ENCODE peak calls at places on chromosomes 11 and 22, in five cellular contexts. One of them, this sample, is unnamed.

GRCh38 chr11:11553595-11553994 is 68.2 kb downstream of the GALNT18 start:
- DNase-seq in caudate nucleus: no peak
- DNase-seq in C1 segment of cervical spinal cord: no peak
- DNase-seq in stimulated activated CD4-positive, alpha-beta T cell treated with anti-CD3 and anti-CD28 coated beads, Interleukin-2, amount 100 ng/mL, for 48 hours: no peak
- DNase-seq in EL: no peak
- DNase-seq in this sample: no peak

GRCh38 chr22:50276143-50276542 is 6.0 kb upstream of the MAPK11 start:
- DNase-seq in EL: no peak
- DNase-seq in stimulated activated CD4-positive, alpha-beta T cell treated with anti-CD3 and anti-CD28 coated beads, Interleukin-2, amount 100 ng/mL, for 48 hours: peak
- DNase-seq in caudate nucleus: peak
- DNase-seq in C1 segment of cervical spinal cord: peak
- DNase-seq in this sample: peak

GRCh38 chr11:76208829-76209670 is 2.7 kb upstream of the WNT11 start:
- DNase-seq in C1 segment of cervical spinal cord: peak
- DNase-seq in EL: peak
- DNase-seq in caudate nucleus: no peak
- DNase-seq in stimulated activated CD4-positive, alpha-beta T cell treated with anti-CD3 and anti-CD28 coated beads, Interleukin-2, amount 100 ng/mL, for 48 hours: peak
- DNase-seq in this sample: peak

GRCh38 chr11:113440816-113441215 is 34.4 kb downstream of the DRD2 start:
- DNase-seq in stimulated activated CD4-positive, alpha-beta T cell treated with anti-CD3 and anti-CD28 coated beads, Interleukin-2, amount 100 ng/mL, for 48 hours: no peak
- DNase-seq in C1 segment of cervical spinal cord: no peak
- DNase-seq in EL: no peak
- DNase-seq in caudate nucleus: no peak
- DNase-seq in this sample: no peak

GRCh38 chr11:96781082-96781481 is 391.3 kb downstream of the JRKL start:
- DNase-seq in EL: no peak
- DNase-seq in caudate nucleus: no peak
- DNase-seq in C1 segment of cervical spinal cord: no peak
- DNase-seq in stimulated activated CD4-positive, alpha-beta T cell treated with anti-CD3 and anti-CD28 coated beads, Interleukin-2, amount 100 ng/mL, for 48 hours: no peak
- DNase-seq in this sample: no peak

GRCh38 chr11:117691206-117691490 is 105.9 kb downstream of the DSCAML1 start:
- DNase-seq in EL: no peak
- DNase-seq in caudate nucleus: no peak
- DNase-seq in C1 segment of cervical spinal cord: no peak
- DNase-seq in stimulated activated CD4-positive, alpha-beta T cell treated with anti-CD3 and anti-CD28 coated beads, Interleukin-2, amount 100 ng/mL, for 48 hours: no peak
- DNase-seq in this sample: no peak

GRCh38 chr11:83389975-83390374 is 103.8 kb upstream of the CCDC90B start:
- DNase-seq in caudate nucleus: no peak
- DNase-seq in C1 segment of cervical spinal cord: no peak
- DNase-seq in EL: no peak
- DNase-seq in stimulated activated CD4-positive, alpha-beta T cell treated with anti-CD3 and anti-CD28 coated beads, Interleukin-2, amount 100 ng/mL, for 48 hours: no peak
- DNase-seq in this sample: no peak

GRCh38 chr11:35681181-35681767 is 18.7 kb downstream of the TRIM44 start:
- DNase-seq in stimulated activated CD4-positive, alpha-beta T cell treated with anti-CD3 and anti-CD28 coated beads, Interleukin-2, amount 100 ng/mL, for 48 hours: no peak
- DNase-seq in C1 segment of cervical spinal cord: no peak
- DNase-seq in caudate nucleus: no peak
- DNase-seq in EL: no peak
- DNase-seq in this sample: peak

GRCh38 chr11:65417221-65417701 is 5.3 kb upstream of the NEAT1 start:
- DNase-seq in EL: no peak
- DNase-seq in C1 segment of cervical spinal cord: no peak
- DNase-seq in stimulated activated CD4-positive, alpha-beta T cell treated with anti-CD3 and anti-CD28 coated beads, Interleukin-2, amount 100 ng/mL, for 48 hours: peak
- DNase-seq in caudate nucleus: no peak
- DNase-seq in this sample: no peak

GRCh38 chr22:40183029-40183581 is 5.4 kb downstream of the TNRC6B start:
- DNase-seq in C1 segment of cervical spinal cord: no peak
- DNase-seq in caudate nucleus: no peak
- DNase-seq in stimulated activated CD4-positive, alpha-beta T cell treated with anti-CD3 and anti-CD28 coated beads, Interleukin-2, amount 100 ng/mL, for 48 hours: no peak
- DNase-seq in EL: peak
- DNase-seq in this sample: peak

GRCh38 chr11:31804439-31805036 is 6.6 kb downstream of the PAX6 start:
- DNase-seq in EL: no peak
- DNase-seq in stimulated activated CD4-positive, alpha-beta T cell treated with anti-CD3 and anti-CD28 coated beads, Interleukin-2, amount 100 ng/mL, for 48 hours: no peak
- DNase-seq in C1 segment of cervical spinal cord: no peak
- DNase-seq in caudate nucleus: no peak
- DNase-seq in this sample: no peak

GRCh38 chr11:74283580-74284180 is 27.8 kb downstream of the P4HA3 start:
- DNase-seq in caudate nucleus: no peak
- DNase-seq in C1 segment of cervical spinal cord: no peak
- DNase-seq in stimulated activated CD4-positive, alpha-beta T cell treated with anti-CD3 and anti-CD28 coated beads, Interleukin-2, amount 100 ng/mL, for 48 hours: no peak
- DNase-seq in EL: no peak
- DNase-seq in this sample: no peak

GRCh38 chr11:129911298-129911697 is 15.9 kb upstream of the NFRKB start:
- DNase-seq in stimulated activated CD4-positive, alpha-beta T cell treated with anti-CD3 and anti-CD28 coated beads, Interleukin-2, amount 100 ng/mL, for 48 hours: no peak
- DNase-seq in C1 segment of cervical spinal cord: no peak
- DNase-seq in caudate nucleus: no peak
- DNase-seq in EL: peak
- DNase-seq in this sample: no peak

GRCh38 chr11:69350040-69350439 is 56.1 kb downstream of the MYEOV start:
- DNase-seq in EL: no peak
- DNase-seq in stimulated activated CD4-positive, alpha-beta T cell treated with anti-CD3 and anti-CD28 coated beads, Interleukin-2, amount 100 ng/mL, for 48 hours: no peak
- DNase-seq in caudate nucleus: no peak
- DNase-seq in C1 segment of cervical spinal cord: no peak
- DNase-seq in this sample: no peak

GRCh38 chr11:75563978-75564552 is 2.0 kb downstream of the SERPINH1 start:
- DNase-seq in stimulated activated CD4-positive, alpha-beta T cell treated with anti-CD3 and anti-CD28 coated beads, Interleukin-2, amount 100 ng/mL, for 48 hours: no peak
- DNase-seq in EL: peak
- DNase-seq in caudate nucleus: no peak
- DNase-seq in C1 segment of cervical spinal cord: no peak
- DNase-seq in this sample: peak

GRCh38 chr22:46557736-46558480 is 20.5 kb upstream of the CELSR1 start:
- DNase-seq in C1 segment of cervical spinal cord: no peak
- DNase-seq in EL: no peak
- DNase-seq in caudate nucleus: no peak
- DNase-seq in stimulated activated CD4-positive, alpha-beta T cell treated with anti-CD3 and anti-CD28 coated beads, Interleukin-2, amount 100 ng/mL, for 48 hours: no peak
- DNase-seq in this sample: no peak

GRCh38 chr11:14538926-14539554 is 18.9 kb upstream of the PSMA1 start:
- DNase-seq in EL: no peak
- DNase-seq in caudate nucleus: no peak
- DNase-seq in stimulated activated CD4-positive, alpha-beta T cell treated with anti-CD3 and anti-CD28 coated beads, Interleukin-2, amount 100 ng/mL, for 48 hours: no peak
- DNase-seq in C1 segment of cervical spinal cord: no peak
- DNase-seq in this sample: no peak

GRCh38 chr11:117284053-117284452 is 7.1 kb upstream of the BACE1-AS start:
- DNase-seq in stimulated activated CD4-positive, alpha-beta T cell treated with anti-CD3 and anti-CD28 coated beads, Interleukin-2, amount 100 ng/mL, for 48 hours: no peak
- DNase-seq in EL: no peak
- DNase-seq in C1 segment of cervical spinal cord: no peak
- DNase-seq in caudate nucleus: no peak
- DNase-seq in this sample: no peak

GRCh38 chr11:6333112-6333511 is 12.8 kb upstream of the CAVIN3 start:
- DNase-seq in stimulated activated CD4-positive, alpha-beta T cell treated with anti-CD3 and anti-CD28 coated beads, Interleukin-2, amount 100 ng/mL, for 48 hours: no peak
- DNase-seq in caudate nucleus: no peak
- DNase-seq in EL: no peak
- DNase-seq in C1 segment of cervical spinal cord: no peak
- DNase-seq in this sample: peak

GRCh38 chr11:114090976-114091375 is 31.5 kb downstream of the ZBTB16 start:
- DNase-seq in caudate nucleus: no peak
- DNase-seq in stimulated activated CD4-positive, alpha-beta T cell treated with anti-CD3 and anti-CD28 coated beads, Interleukin-2, amount 100 ng/mL, for 48 hours: no peak
- DNase-seq in C1 segment of cervical spinal cord: no peak
- DNase-seq in EL: no peak
- DNase-seq in this sample: no peak

GRCh38 chr11:116379185-116379828 is 393.5 kb downstream of the BUD13 start:
- DNase-seq in C1 segment of cervical spinal cord: no peak
- DNase-seq in stimulated activated CD4-positive, alpha-beta T cell treated with anti-CD3 and anti-CD28 coated beads, Interleukin-2, amount 100 ng/mL, for 48 hours: peak
- DNase-seq in caudate nucleus: no peak
- DNase-seq in EL: no peak
- DNase-seq in this sample: peak

GRCh38 chr11:128040603-128041002 is 546.8 kb downstream of the ETS1 start:
- DNase-seq in caudate nucleus: no peak
- DNase-seq in C1 segment of cervical spinal cord: no peak
- DNase-seq in EL: no peak
- DNase-seq in stimulated activated CD4-positive, alpha-beta T cell treated with anti-CD3 and anti-CD28 coated beads, Interleukin-2, amount 100 ng/mL, for 48 hours: no peak
- DNase-seq in this sample: no peak

GRCh38 chr11:123640677-123641494 is 13.5 kb downstream of the SCN3B start:
- DNase-seq in caudate nucleus: no peak
- DNase-seq in EL: peak
- DNase-seq in C1 segment of cervical spinal cord: no peak
- DNase-seq in stimulated activated CD4-positive, alpha-beta T cell treated with anti-CD3 and anti-CD28 coated beads, Interleukin-2, amount 100 ng/mL, for 48 hours: peak
- DNase-seq in this sample: peak

GRCh38 chr11:36793542-36793926 is 195.5 kb upstream of the RAG2 start:
- DNase-seq in C1 segment of cervical spinal cord: no peak
- DNase-seq in stimulated activated CD4-positive, alpha-beta T cell treated with anti-CD3 and anti-CD28 coated beads, Interleukin-2, amount 100 ng/mL, for 48 hours: no peak
- DNase-seq in EL: no peak
- DNase-seq in caudate nucleus: no peak
- DNase-seq in this sample: no peak